ENCODE peak calls at places on chromosomes 2 and 18, in four cellular contexts. Y is HepG2, R is WERI-Rb-1, V is PC-9. E is an unnamed sample. For H3K27me3, the result is how much of the 10 kb centered on the place peaks cover.

GRCh38 chr2:112690853-112691390 is 29.9 kb upstream of the NT5DC4 start:
- DNase-seq in Y (peak), R (peak), V (peak), E (peak)

GRCh38 chr2:464562-465309 is 176.8 kb upstream of the ALKAL2 start:
- DNase-seq in Y (no peak), R (no peak), V (no peak), E (no peak)

GRCh38 chr2:192070099-192070498 is 124.6 kb downstream of the TMEFF2 start:
- DNase-seq in Y (no peak), R (no peak), V (no peak), E (no peak)

GRCh38 chr18:24019641-24020331 is 5.2 kb downstream of the TTC39C start:
- DNase-seq in Y (no peak), R (no peak), V (no peak), E (no peak)

GRCh38 chr2:200161458-200161857 is 145.0 kb upstream of the SPATS2L start:
- DNase-seq in Y (no peak), R (no peak), V (no peak), E (no peak)

GRCh38 chr2:67057901-67058703 is 339.0 kb upstream of the ETAA1 start:
- DNase-seq in Y (peak), R (no peak), V (no peak), E (no peak)

GRCh38 chr2:103959174-103960125 is 894.5 kb upstream of the POU3F3 start:
- DNase-seq in Y (peak), R (peak), V (peak), E (peak)

GRCh38 chr2:5691659-5692529 is at the start of gene SOX11:
- DNase-seq in Y (no peak), R (peak), V (no peak), E (peak)

GRCh38 chr2:3282056-3282998 is 95.3 kb downstream of the EIPR1 start:
- DNase-seq in Y (no peak), R (no peak), V (no peak), E (no peak)

GRCh38 chr2:215550331-215550730 is 114.5 kb upstream of the FN1 start:
- DNase-seq in Y (no peak), R (no peak), V (no peak), E (no peak)

GRCh38 chr2:104050632-104051242 is 803.2 kb upstream of the POU3F3 start:
- DNase-seq in Y (no peak), R (no peak), V (no peak), E (peak)

GRCh38 chr2:113178891-113179290 is 5.1 kb downstream of the PSD4 start:
- DNase-seq in Y (no peak), R (no peak), V (no peak), E (no peak)

GRCh38 chr2:52144588-52144987 is 1112.7 kb upstream of the NRXN1 start:
- DNase-seq in Y (no peak), R (no peak), V (no peak), E (no peak)

GRCh38 chr2:177334940-177335543 is 57.5 kb upstream of the AGPS start:
- DNase-seq in Y (peak), R (peak), V (peak), E (peak)

GRCh38 chr18:6482198-6482977 is 67.7 kb upstream of the L3MBTL4 start:
- DNase-seq in Y (peak), R (peak), V (peak), E (peak)

GRCh38 chr18:22841840-22842239 is 91.3 kb upstream of the RBBP8 start:
- DNase-seq in Y (no peak), R (no peak), V (no peak), E (no peak)

GRCh38 chr2:102147935-102148334 is 5.4 kb downstream of the IL1R1 start:
- DNase-seq in Y (no peak), R (no peak), V (no peak), E (no peak)

DNA sequence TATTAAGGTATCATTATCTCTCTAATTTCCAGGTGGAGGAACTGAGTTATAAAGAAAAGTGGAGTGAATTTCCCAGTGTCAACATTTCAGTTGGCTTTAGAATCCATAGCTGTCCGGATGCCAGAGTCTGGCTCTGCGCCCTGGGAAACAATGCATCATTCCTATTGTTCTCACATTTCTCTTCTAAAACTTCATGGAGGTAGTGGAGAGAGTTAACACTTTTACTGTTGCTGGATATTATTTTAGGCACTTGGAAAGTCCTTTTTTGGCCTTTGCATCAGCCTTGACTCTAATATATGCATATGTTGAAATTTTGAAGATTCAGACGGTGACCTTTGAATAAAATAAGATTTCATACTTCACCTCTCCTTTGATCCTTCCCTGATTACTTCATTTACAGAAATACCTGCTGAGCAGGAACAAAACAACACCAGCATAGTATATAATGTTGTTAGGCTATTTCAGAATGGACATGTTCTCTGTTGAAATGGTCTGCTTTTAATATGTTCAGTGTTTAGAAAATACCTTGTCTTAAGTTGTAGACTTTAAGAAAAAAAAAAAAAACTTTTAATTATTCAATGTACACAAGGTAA is 148.8 kb downstream of the EPHA4 start:
- DNase-seq in Y (no peak), R (no peak), V (no peak), E (no peak)
- H3K27ac ChIP-seq in Y (no peak), R (no peak), V (no peak), E (no peak)

DNA sequence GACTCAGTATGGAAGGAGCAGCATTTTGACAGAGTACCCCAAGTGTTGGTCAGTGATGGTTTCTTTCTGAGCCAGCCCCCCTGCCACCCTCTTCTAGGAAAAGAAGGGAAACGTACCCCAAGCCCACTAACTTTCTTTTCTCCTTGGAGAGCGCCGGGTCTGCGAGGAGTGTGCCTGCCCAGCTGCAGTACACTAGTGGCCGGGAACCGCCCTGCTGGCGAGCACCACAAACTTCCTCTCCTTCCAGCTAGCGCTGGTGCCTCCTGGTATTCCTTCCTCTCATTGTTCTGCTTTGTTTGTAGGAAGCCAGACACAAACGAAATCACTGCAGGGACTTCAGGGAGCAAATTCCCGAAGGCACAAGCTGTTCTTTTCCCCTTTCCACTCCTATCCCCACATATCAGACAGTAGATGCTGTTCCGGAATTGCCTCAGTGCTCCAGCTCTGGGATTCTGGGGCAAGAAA is 1.8 kb downstream of the CCDC85A start:
- DNase-seq in Y (no peak), R (peak), V (peak), E (no peak)
- H3K4me3 ChIP-seq in Y (no peak), R (peak), V (no peak), E (no peak)

GRCh38 chr2:96140941-96141623 is 2.8 kb upstream of the ASTL start:
- DNase-seq in Y (no peak), R (peak), V (no peak), E (no peak)

GRCh38 chr2:96143848-96144480 is 1.3 kb downstream of the DUSP2 start:
- DNase-seq in Y (no peak), R (peak), V (peak), E (no peak)

GRCh38 chr2:96143231-96143847 is 1.9 kb downstream of the DUSP2 start:
- DNase-seq in Y (no peak), R (peak), V (no peak), E (no peak)

GRCh38 chr2:96144481-96145027 is 686 bp downstream of the DUSP2 start:
- DNase-seq in Y (no peak), R (peak), V (no peak), E (no peak)

GRCh38 chr2:96142217-96143113 is 2.8 kb downstream of the DUSP2 start:
- DNase-seq in Y (peak), R (peak), V (no peak), E (no peak)
- H3K27me3 ChIP-seq in Y (under half), R (under half), V (under half), E (under half)

DNA sequence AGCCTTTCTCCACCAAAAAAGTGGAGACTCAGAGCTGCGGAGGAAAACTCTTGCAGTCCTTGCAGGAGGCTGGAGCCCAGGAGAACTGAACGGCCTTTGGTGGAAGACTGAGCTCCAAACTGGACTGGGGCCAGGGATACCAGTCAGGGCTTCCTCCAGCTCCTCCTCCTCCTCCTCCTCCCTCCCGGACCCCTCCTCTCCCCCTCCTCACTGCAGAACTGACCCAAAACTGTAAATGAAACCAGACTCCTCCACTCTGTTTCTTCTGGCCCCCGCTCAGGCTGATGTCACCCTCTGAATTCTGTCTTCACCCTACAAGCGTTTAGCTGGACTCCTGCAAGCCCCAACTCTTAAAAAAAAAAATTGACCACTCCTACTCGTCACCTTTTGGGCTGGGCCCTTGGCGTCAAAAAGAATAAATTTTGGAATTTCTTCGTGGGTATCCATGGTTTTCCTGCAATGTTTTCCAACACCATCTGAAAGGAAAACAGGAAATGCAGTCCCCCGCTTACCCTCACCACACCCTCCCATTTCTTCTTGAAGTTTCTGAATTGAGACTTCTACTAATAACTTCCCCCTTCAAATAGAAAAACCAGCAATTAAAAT is at the start of gene COL6A3:
- DNase-seq in Y (no peak), R (no peak), V (no peak), E (no peak)
- H3K27ac ChIP-seq in Y (no peak), R (no peak), V (no peak), E (no peak)

GRCh38 chr2:171531836-171532450 is 9.7 kb downstream of the CYBRD1 start:
- DNase-seq in Y (no peak), R (no peak), V (no peak), E (no peak)
- H3K4me3 ChIP-seq in Y (no peak), R (no peak), V (no peak), E (no peak)

GRCh38 chr2:61811821-61812220 is 42.0 kb downstream of the FAM161A start:
- DNase-seq in Y (no peak), R (no peak), V (no peak), E (no peak)

GRCh38 chr2:61816480-61817355 is 37.1 kb downstream of the FAM161A start:
- DNase-seq in Y (no peak), R (peak), V (no peak), E (peak)

DNA sequence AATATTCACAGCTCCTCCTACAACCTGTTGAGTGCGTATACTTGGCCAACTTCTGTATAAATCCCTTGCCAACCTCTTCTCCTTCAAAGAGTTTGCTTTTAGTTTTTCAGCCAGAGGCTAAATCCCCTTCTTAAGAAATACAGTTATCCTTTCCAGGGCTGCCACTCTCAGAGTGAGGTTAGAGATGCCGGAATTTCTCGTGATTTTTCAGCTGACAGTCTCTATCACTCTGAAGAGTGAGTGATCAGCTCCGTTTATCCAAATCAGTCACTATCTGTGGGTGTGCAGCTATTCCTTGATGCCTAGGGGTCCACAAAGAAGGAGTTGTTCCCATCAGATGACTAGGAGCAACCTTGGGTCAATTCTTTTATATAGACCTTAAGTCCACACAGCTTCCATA is 39.1 kb downstream of the FAM161A start:
- DNase-seq in Y (no peak), R (no peak), V (no peak), E (no peak)
- H3K27me3 ChIP-seq in Y (under half), R (under half), V (under half), E (under half)

GRCh38 chr2:29033656-29034055 is 40.7 kb downstream of the PCARE start:
- DNase-seq in Y (no peak), R (no peak), V (no peak), E (no peak)
- H3K27ac ChIP-seq in Y (no peak), R (no peak), V (no peak), E (no peak)

DNA sequence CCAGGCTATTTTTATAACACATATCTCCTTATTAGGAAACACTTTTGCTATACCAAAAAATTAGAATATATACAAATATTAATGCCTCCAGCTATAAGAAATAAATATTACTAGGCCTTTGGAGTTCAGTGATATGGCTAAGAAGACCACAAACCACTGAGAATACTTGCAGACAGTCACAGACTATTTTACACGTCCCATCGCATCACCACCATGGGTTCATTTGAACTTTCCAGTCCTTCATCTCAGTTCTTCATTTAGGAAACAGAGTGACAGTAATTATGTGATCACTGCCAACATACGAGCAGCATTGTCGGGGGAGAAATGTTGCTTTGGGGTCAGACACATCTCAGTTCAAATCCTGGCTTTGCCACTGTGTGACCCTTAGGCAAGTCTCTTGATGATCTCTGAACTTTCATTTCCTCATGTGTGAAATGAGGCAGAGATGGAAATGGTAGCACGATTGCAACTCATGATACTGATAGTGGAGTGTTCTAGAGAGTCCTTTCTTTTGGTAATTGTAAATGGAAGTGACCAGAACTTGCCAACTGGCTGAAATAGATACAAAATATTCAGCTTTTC is 138.9 kb upstream of the NRP2 start:
- DNase-seq in Y (no peak), R (no peak), V (no peak), E (no peak)
- H3K4me3 ChIP-seq in Y (no peak), R (no peak), V (no peak), E (no peak)

GRCh38 chr2:10075101-10075500 is 5.1 kb downstream of the CYS1 start:
- DNase-seq in Y (no peak), R (no peak), V (no peak), E (no peak)
- H3K27me3 ChIP-seq in Y (under half), R (under half), V (under half), E (under half)